ENCODE peak calls at places on chromosomes 13 and 19, in six cellular contexts. One of them, this sample, is unnamed.

GRCh38 chr13:112442483-112443090 is 66.4 kb downstream of the SPACA7 start:
- DNase-seq in T-helper 2 cell: no peak
- DNase-seq in activated CD4-positive, alpha-beta T cell treated with anti-CD3 and anti-CD28 coated beads, Interleukin-2, amount 50 U/mL, for 24 hours: no peak
- DNase-seq in endothelial cell: no peak
- DNase-seq in HEK293T: no peak
- DNase-seq in NCI-H1436: peak; percentile 34
- DNase-seq in this sample: no peak

GRCh38 chr13:77028202-77028601 is 1.2 kb upstream of the FBXL3 start:
- DNase-seq in endothelial cell: no peak
- DNase-seq in HEK293T: peak; percentile 34
- DNase-seq in NCI-H1436: no peak
- DNase-seq in activated CD4-positive, alpha-beta T cell treated with anti-CD3 and anti-CD28 coated beads, Interleukin-2, amount 50 U/mL, for 24 hours: no peak
- DNase-seq in T-helper 2 cell: peak; percentile 14
- DNase-seq in this sample: no peak

GRCh38 chr19:2288743-2289713 is 7.1 kb upstream of the PEAK3 start:
- DNase-seq in endothelial cell: no peak
- DNase-seq in NCI-H1436: no peak
- DNase-seq in HEK293T: no peak
- DNase-seq in activated CD4-positive, alpha-beta T cell treated with anti-CD3 and anti-CD28 coated beads, Interleukin-2, amount 50 U/mL, for 24 hours: no peak
- DNase-seq in T-helper 2 cell: no peak
- DNase-seq in this sample: no peak

GRCh38 chr13:33545492-33545891 is 259.9 kb upstream of the STARD13 start:
- DNase-seq in NCI-H1436: no peak
- DNase-seq in HEK293T: no peak
- DNase-seq in T-helper 2 cell: no peak
- DNase-seq in endothelial cell: no peak
- DNase-seq in activated CD4-positive, alpha-beta T cell treated with anti-CD3 and anti-CD28 coated beads, Interleukin-2, amount 50 U/mL, for 24 hours: no peak
- DNase-seq in this sample: no peak

GRCh38 chr13:98026457-98026857 is 73.0 kb downstream of the IPO5 start:
- DNase-seq in NCI-H1436: no peak
- DNase-seq in endothelial cell: no peak
- DNase-seq in HEK293T: no peak
- DNase-seq in T-helper 2 cell: no peak
- DNase-seq in activated CD4-positive, alpha-beta T cell treated with anti-CD3 and anti-CD28 coated beads, Interleukin-2, amount 50 U/mL, for 24 hours: no peak
- DNase-seq in this sample: no peak

GRCh38 chr19:52170304-52170703 is 1.1 kb downstream of the ZNF836 start:
- DNase-seq in activated CD4-positive, alpha-beta T cell treated with anti-CD3 and anti-CD28 coated beads, Interleukin-2, amount 50 U/mL, for 24 hours: no peak
- DNase-seq in T-helper 2 cell: peak; percentile 22
- DNase-seq in HEK293T: no peak
- DNase-seq in endothelial cell: no peak
- DNase-seq in NCI-H1436: no peak
- DNase-seq in this sample: no peak

GRCh38 chr13:33676045-33676699 is 141.8 kb upstream of the RFC3 start:
- DNase-seq in T-helper 2 cell: no peak
- DNase-seq in HEK293T: no peak
- DNase-seq in activated CD4-positive, alpha-beta T cell treated with anti-CD3 and anti-CD28 coated beads, Interleukin-2, amount 50 U/mL, for 24 hours: no peak
- DNase-seq in endothelial cell: no peak
- DNase-seq in NCI-H1436: no peak
- DNase-seq in this sample: no peak

GRCh38 chr13:43245374-43245964 is 222.1 kb downstream of the DNAJC15 start:
- DNase-seq in NCI-H1436: no peak
- DNase-seq in T-helper 2 cell: no peak
- DNase-seq in activated CD4-positive, alpha-beta T cell treated with anti-CD3 and anti-CD28 coated beads, Interleukin-2, amount 50 U/mL, for 24 hours: no peak
- DNase-seq in HEK293T: no peak
- DNase-seq in endothelial cell: no peak
- DNase-seq in this sample: no peak

GRCh38 chr19:7689165-7689564 is 8.5 kb downstream of the TRAPPC5 start:
- DNase-seq in NCI-H1436: no peak
- DNase-seq in activated CD4-positive, alpha-beta T cell treated with anti-CD3 and anti-CD28 coated beads, Interleukin-2, amount 50 U/mL, for 24 hours: no peak
- DNase-seq in T-helper 2 cell: no peak
- DNase-seq in endothelial cell: no peak
- DNase-seq in HEK293T: no peak
- DNase-seq in this sample: no peak

GRCh38 chr13:94169783-94170513 is 309.5 kb downstream of the DCT start:
- DNase-seq in activated CD4-positive, alpha-beta T cell treated with anti-CD3 and anti-CD28 coated beads, Interleukin-2, amount 50 U/mL, for 24 hours: no peak
- DNase-seq in HEK293T: no peak
- DNase-seq in endothelial cell: no peak
- DNase-seq in T-helper 2 cell: no peak
- DNase-seq in NCI-H1436: no peak
- DNase-seq in this sample: peak; percentile 15

GRCh38 chr13:24042710-24043440 is 117.6 kb upstream of the SPATA13 start:
- DNase-seq in HEK293T: no peak
- DNase-seq in NCI-H1436: no peak
- DNase-seq in T-helper 2 cell: no peak
- DNase-seq in activated CD4-positive, alpha-beta T cell treated with anti-CD3 and anti-CD28 coated beads, Interleukin-2, amount 50 U/mL, for 24 hours: no peak
- DNase-seq in endothelial cell: no peak
- DNase-seq in this sample: no peak

GRCh38 chr19:18661346-18661745 is 22.1 kb upstream of the CRTC1 start:
- DNase-seq in HEK293T: no peak
- DNase-seq in endothelial cell: no peak
- DNase-seq in activated CD4-positive, alpha-beta T cell treated with anti-CD3 and anti-CD28 coated beads, Interleukin-2, amount 50 U/mL, for 24 hours: no peak
- DNase-seq in T-helper 2 cell: no peak
- DNase-seq in NCI-H1436: no peak
- DNase-seq in this sample: no peak

GRCh38 chr13:90918551-90918950 is 428.9 kb upstream of the MIR17HG start:
- DNase-seq in T-helper 2 cell: no peak
- DNase-seq in HEK293T: no peak
- DNase-seq in endothelial cell: no peak
- DNase-seq in activated CD4-positive, alpha-beta T cell treated with anti-CD3 and anti-CD28 coated beads, Interleukin-2, amount 50 U/mL, for 24 hours: no peak
- DNase-seq in NCI-H1436: no peak
- DNase-seq in this sample: no peak